ENCODE peak calls at places on chromosomes 4 and X, in four cellular contexts. C is K562, O is HepG2, X is HCT116. T is an unnamed sample.

GRCh38 chrX:12245650-12246645 is 107.7 kb downstream of the FRMPD4 start:
- DNase-seq in C (no peak), O (no peak), X (no peak), T (no peak)

GRCh38 chrX:7787714-7788113 is 55.3 kb upstream of the VCX start:
- DNase-seq in C (no peak), O (no peak), X (no peak), T (no peak)

GRCh38 chrX:1763294-1763693 is 148.4 kb downstream of the ASMT start:
- DNase-seq in C (no peak), O (no peak), X (no peak), T (no peak)

GRCh38 chrX:69192603-69193002 is 27.4 kb upstream of the PJA1 start:
- DNase-seq in C (no peak), O (no peak), X (no peak), T (no peak)

GRCh38 chr4:48780867-48781219 is 764 bp upstream of the FRYL start:
- DNase-seq in C (no peak), O (peak), X (no peak), T (no peak)

GRCh38 chr4:10006604-10007435 is 14.5 kb downstream of the SLC2A9 start:
- DNase-seq in C (no peak), O (peak), X (peak), T (no peak)

GRCh38 chr4:173167793-173168395 is 717 bp upstream of the GALNT7 start:
- DNase-seq in C (peak), O (no peak), X (peak), T (no peak)

GRCh38 chr4:7817877-7818675 is 121.6 kb downstream of the AFAP1 start:
- DNase-seq in C (no peak), O (no peak), X (no peak), T (no peak)

GRCh38 chrX:43971966-43972961 is 926 bp downstream of the NDP start:
- DNase-seq in C (no peak), O (no peak), X (no peak), T (no peak)

GRCh38 chr4:126986828-126987227 is 645.9 kb upstream of the INTU start:
- DNase-seq in C (no peak), O (no peak), X (no peak), T (no peak)

GRCh38 chrX:7448123-7448522 is 300.2 kb upstream of the PUDP start:
- DNase-seq in C (no peak), O (no peak), X (no peak), T (no peak)

GRCh38 chrX:110437686-110438085 is 79.0 kb downstream of the RTL9 start:
- DNase-seq in C (no peak), O (no peak), X (no peak), T (no peak)

GRCh38 chrX:107646736-107647135 is 18.4 kb downstream of the PRPS1 start:
- DNase-seq in C (no peak), O (no peak), X (no peak), T (no peak)

GRCh38 chrX:74251006-74251930 is 52.7 kb upstream of the ZCCHC13 start:
- DNase-seq in C (no peak), O (peak), X (no peak), T (no peak)
- TF ChIP-seq FOSL1 in C (no peak), O (no peak), X (no peak), T (no peak)

DNA sequence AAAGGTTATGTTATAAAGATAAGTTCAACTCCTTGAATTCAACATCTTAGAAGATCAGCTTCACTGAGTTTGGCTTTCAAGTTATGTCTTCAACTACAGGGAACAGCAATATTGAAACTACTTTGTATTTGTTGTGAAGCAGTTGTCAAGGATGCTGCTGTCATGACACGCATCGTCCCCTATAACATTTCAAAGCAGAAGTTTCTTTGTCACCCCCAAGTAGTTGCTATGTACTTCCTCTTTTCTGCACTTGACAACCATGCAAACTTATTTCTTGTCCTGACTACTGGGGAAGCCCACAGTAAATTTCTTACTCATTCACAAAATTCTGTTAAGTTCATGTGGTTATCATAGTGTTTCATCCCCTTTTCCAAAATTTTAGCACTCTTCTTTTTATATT is 14.3 kb downstream of the ANTXR2 start:
- DNase-seq in C (no peak), O (no peak), X (no peak), T (no peak)
- TF ChIP-seq FOSL1 in C (no peak), O (no peak), X (no peak), T (no peak)

DNA sequence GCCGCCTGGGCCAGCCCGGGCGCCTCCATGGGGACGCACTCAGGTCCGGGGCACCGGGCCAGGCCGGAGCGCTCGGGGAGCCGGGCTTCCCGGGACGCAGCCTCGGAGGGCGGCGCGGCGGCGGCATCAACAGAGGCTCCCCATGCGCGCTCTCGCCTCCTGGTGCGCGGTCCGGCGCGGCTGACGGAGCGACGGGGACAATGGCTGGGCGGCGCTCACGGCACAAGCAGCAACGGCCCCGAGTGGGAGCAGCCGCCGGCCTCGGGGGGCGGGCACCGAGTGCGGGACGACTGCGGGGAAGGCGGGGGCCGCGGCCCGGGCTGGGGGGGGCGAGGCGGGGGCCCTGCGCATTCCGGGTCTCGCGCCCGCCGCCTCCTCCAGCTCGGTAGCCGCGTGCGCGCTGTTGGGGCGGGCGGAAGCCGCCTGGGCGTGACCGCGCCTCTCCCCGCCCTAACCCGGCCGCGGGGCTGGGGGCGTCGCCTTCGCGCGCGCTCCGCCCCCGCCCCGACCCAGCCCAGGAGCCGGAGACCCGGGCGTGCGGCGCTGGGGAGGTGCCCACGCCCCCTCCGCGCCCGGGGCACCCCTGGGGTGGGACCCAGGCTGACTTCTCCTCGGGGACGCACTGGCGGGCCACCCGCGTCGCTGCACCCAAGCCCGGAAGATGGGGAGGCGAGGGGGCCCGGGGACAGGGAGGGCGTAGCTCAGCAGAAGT is at the start of gene PRKX:
- DNase-seq in C (peak), O (no peak), X (no peak), T (no peak)
- TF ChIP-seq FOSL1 in C (no peak), O (no peak), X (no peak), T (no peak)

GRCh38 chr4:128525387-128525786 is 237.8 kb upstream of the PGRMC2 start:
- DNase-seq in C (no peak), O (no peak), X (no peak), T (no peak)

GRCh38 chr4:128525939-128526630 is 238.5 kb upstream of the PGRMC2 start:
- DNase-seq in C (no peak), O (no peak), X (no peak), T (no peak)

GRCh38 chr4:128528177-128528576 is 240.6 kb upstream of the PGRMC2 start:
- DNase-seq in C (no peak), O (no peak), X (no peak), T (no peak)

GRCh38 chr4:128527356-128527755 is 239.7 kb upstream of the PGRMC2 start:
- DNase-seq in C (no peak), O (no peak), X (no peak), T (no peak)

DNA sequence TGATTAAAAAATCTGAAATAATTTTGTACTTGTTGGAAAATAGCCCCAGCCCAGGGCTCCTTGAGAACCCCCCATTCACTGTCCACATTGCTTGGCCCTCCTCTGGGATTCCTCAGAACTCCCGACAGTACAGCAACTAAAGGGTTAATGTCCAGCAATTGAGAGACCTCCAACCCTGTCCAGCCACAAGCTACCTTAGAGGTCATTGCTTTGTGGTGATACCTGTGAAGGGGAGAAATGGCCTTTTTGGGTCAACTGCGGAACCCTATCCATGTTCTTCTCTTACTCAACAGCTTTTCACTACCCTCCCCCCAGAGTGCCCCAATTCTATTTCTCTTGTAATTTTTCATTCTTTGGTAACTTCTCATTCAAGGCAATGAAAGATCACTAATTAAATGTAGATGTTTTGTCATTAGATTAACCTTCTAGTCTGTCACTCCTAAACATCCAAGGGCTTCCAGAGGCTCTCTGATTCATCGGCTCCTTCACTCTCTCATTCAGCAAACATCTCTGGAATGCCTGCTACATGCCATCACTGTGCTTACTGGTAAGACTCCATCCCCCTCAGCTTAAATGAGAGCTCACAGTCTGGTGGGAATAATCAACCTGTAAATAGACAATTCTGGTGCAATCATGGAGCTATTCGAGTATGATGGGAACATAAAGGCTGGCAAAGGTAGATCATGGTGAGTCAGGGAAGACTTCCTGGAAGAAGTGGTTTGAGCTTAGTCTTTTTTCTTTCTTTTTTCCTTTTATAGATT is 241.4 kb upstream of the PGRMC2 start:
- DNase-seq in C (no peak), O (peak), X (peak), T (peak)
- TF ChIP-seq FOSL1 in C (no peak), O (no peak), X (peak), T (no peak)

DNA sequence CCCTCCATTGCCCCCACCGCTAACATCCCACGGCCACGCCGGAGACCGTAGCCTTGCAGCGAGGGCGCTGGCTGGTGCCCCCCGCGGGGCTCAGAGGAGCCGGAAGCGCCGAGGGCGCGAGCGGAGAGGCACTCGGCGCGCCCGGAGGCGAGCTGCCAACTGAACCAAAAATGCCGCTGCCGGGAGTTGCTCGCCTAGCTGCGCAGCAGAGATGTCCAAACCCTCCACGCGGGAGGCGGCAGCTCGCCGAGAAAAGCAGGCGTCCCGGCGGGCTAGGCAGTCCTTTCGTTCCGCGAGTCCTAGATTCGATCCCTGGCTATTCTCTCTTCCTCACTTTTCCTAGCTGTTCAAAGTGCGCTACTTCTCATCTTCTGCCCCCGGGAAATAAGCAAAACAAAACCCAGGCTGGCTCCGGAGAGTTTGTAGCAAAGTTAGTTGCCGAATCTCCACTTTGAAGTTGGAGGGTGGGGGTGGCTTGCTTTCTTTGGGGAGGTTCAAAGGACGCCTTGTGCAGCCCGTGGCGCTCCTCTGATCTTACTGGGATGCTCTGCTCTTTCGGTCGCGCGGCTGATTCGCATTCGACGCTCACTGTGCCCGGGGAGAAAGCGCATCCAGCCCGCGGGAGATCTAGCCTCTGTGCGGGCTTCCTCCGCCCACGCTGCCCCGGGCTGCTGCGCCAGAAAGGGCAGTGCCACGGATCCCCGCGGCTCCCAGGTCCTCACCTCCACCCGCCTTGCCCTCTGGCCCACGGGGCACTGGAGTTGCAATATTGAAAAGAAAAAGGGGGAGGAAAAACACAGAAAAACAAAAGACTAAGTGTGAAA is 677 bp downstream of the NKX6-1 start:
- DNase-seq in C (no peak), O (no peak), X (peak), T (no peak)
- TF ChIP-seq FOSL1 in C (no peak), O (no peak), X (no peak), T (no peak)

DNA sequence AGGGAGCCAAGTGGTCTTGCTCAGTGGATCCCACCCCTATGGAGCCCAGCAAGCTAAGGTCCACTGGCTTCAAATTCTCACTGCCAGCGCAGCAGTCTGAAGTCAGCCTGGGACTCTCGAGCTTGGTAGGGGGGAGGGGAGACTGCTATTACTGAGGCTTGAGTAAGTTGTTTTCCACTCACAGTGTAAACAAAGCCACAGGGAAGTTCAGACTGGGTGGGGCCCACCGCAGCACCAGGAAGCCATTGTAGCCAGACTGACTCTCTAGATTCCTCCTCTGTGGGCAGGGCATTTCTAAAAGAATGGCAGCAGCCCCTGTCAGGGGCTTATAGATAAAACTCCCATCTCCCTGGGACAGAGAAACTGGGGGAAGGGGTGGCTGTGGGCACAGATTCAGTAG is 721.0 kb upstream of the NDST4 start:
- DNase-seq in C (no peak), O (peak), X (no peak), T (no peak)
- TF ChIP-seq FOSL1 in C (no peak), O (no peak), X (no peak), T (no peak)

GRCh38 chr4:16750882-16751642 is 147.4 kb downstream of the LDB2 start:
- DNase-seq in C (no peak), O (no peak), X (no peak), T (no peak)
- TF ChIP-seq FOSL1 in C (no peak), O (no peak), X (no peak), T (no peak)

DNA sequence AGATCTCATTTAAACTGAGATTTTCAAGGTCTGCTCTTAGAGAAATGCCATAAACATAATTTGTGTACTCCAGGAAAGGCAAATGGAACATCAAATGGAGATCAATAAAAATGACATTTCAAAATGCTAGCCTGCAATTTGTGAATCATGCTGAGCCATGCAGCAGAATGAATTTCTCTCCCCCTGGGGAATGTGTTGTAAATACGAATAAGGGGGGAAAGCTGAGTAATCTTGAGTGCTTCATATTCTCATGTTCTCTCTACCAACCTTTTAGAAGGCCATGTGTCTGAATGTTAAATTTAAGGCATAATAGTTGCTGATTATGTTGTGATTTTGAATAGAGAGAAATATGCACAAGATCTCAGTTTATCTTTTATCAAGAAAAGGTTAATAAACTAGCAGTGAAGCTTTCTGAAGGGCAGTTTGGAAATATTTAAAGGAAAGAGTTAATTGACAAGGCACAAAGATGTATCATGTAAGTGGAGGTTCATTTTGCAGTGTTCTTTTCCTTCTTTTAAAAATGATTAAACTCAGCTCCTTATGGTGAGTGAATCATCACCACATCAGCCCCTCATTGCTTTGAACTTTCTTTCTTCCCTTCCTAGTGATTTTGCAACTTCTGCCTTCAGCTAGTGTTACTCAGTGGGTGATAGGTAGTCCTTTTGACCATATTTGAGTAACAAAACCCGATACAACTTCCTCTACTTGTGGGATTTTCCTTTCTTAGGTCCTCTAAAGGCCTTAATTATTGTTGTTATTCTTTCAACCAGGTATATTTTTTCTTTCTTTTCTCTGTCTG is 8.0 kb downstream of the ZCCHC4 start:
- DNase-seq in C (no peak), O (no peak), X (no peak), T (no peak)
- TF ChIP-seq FOSL1 in C (no peak), O (no peak), X (peak), T (no peak)

DNA sequence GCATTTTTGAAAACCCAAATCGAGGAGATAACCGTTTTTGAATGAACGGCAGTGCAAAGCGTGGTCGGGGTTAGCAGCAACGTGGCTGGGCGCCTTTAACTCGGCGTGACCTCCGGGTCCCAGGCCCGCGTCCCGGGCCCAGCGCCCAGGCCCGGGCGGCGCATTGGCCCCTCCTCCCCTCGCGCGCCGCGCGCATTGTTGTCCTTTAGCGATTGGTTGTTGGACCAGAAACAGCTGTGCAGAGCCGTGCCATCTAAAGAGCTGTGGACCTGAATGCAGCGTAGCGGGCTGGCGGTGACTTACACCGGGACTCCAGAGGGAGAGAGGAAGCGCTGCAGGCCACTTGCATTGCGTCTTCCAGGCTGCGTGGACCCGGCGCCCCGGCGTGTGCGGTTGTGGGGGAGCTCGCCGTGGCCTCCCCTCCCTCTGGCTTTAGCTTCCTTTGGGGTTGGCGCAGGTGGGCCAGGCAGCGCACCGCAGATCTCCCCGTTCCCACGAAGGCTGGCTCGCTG is at the start of gene STOX2:
- DNase-seq in C (no peak), O (peak), X (no peak), T (no peak)
- TF ChIP-seq FOSL1 in C (no peak), O (no peak), X (no peak), T (no peak)

T was measured in H1.